ENCODE peak calls at places on chromosomes 13 and 19, in eight cellular contexts. D, J, S, K, M, E, R and B are unnamed samples.
A peak's percentile ranks its signal among the peaks of the same experiment; 100 is the strongest.

GRCh38 chr13:62293081-62293480 is 877.4 kb upstream of the PCDH20 start:
- DNase-seq in D (no peak), J (no peak), E (no peak), M (peak; percentile 14), K (no peak), R (no peak), S (no peak), B (no peak)

GRCh38 chr19:38514812-38515633 is 81.5 kb downstream of the RYR1 start:
- DNase-seq in K (peak; percentile 2), J (peak; percentile 86), M (peak; percentile 83), E (peak; percentile 80), S (peak; percentile 79), R (peak; percentile 59), D (peak; percentile 60), B (peak; percentile 85)

GRCh38 chr13:41056996-41057711 is 4.2 kb upstream of the WBP4 start:
- DNase-seq in M (no peak), E (no peak), S (no peak), J (peak; percentile 40), K (no peak), D (no peak), R (no peak), B (no peak)

GRCh38 chr19:45117666-45118065 is 24.7 kb downstream of the PPP1R37 start:
- DNase-seq in J (no peak), M (no peak), R (peak; percentile 20), K (no peak), E (no peak), S (no peak), D (peak; percentile 45), B (no peak)

GRCh38 chr19:48501961-48502719 is 9.5 kb downstream of the LMTK3 start:
- DNase-seq in M (peak; percentile 99), J (peak; percentile 97), K (no peak), D (peak; percentile 89), R (no peak), S (peak; percentile 78), E (peak; percentile 44), B (peak; percentile 79)

GRCh38 chr19:31449379-31449778 is 100.1 kb upstream of the TSHZ3 start:
- DNase-seq in S (no peak), E (no peak), D (no peak), M (no peak), R (no peak), K (no peak), J (no peak), B (no peak)

GRCh38 chr19:54452626-54453025 is 3.6 kb downstream of the LENG8 start:
- DNase-seq in R (no peak), M (no peak), E (no peak), S (no peak), J (no peak), K (no peak), D (no peak), B (no peak)

GRCh38 chr19:39544201-39544903 is 4.4 kb upstream of the EID2 start:
- DNase-seq in K (no peak), R (no peak), S (no peak), E (no peak), M (no peak), J (no peak), D (no peak), B (no peak)

GRCh38 chr13:93039131-93039530 is 187.5 kb upstream of the GPC6 start:
- DNase-seq in E (no peak), D (no peak), K (no peak), R (no peak), M (no peak), S (no peak), J (no peak), B (no peak)

GRCh38 chr19:45467115-45467455 is 711 bp upstream of the FOSB start:
- DNase-seq in J (peak; percentile 40), S (no peak), D (no peak), K (no peak), M (no peak), E (no peak), R (no peak), B (no peak)

GRCh38 chr13:104286566-104287290 is 1220.5 kb upstream of the SLC10A2 start:
- DNase-seq in K (no peak), D (no peak), R (no peak), S (no peak), E (no peak), M (no peak), J (no peak), B (no peak)

GRCh38 chr13:41502676-41503075 is 45.3 kb downstream of the RGCC start:
- DNase-seq in K (no peak), S (peak; percentile 43), D (no peak), J (no peak), E (no peak), R (no peak), M (no peak), B (no peak)

GRCh38 chr13:80345771-80346510 is 5.0 kb upstream of the SPRY2 start:
- DNase-seq in M (no peak), D (no peak), E (no peak), K (no peak), J (no peak), S (no peak), R (no peak), B (no peak)

GRCh38 chr19:1567116-1567847 is 843 bp downstream of the MEX3D start:
- DNase-seq in M (no peak), D (peak; percentile 36), E (no peak), K (no peak), J (peak; percentile 47), R (no peak), S (no peak), B (peak; percentile 44)

GRCh38 chr13:102405499-102406079 is 3.7 kb upstream of the FGF14 start:
- DNase-seq in J (no peak), K (no peak), S (no peak), M (no peak), D (no peak), R (no peak), E (no peak), B (peak; percentile 42)

GRCh38 chr13:99766641-99767045 is 204.9 kb downstream of the ZIC5 start:
- DNase-seq in E (no peak), K (no peak), S (no peak), D (no peak), R (no peak), M (no peak), J (no peak), B (no peak)

GRCh38 chr13:20209937-20210336 is 17.2 kb upstream of the GJB2 start:
- DNase-seq in M (no peak), E (no peak), R (peak; percentile 25), J (no peak), D (no peak), K (no peak), S (no peak), B (no peak)

GRCh38 chr19:37986048-37986750 is 79.2 kb downstream of the SIPA1L3 start:
- DNase-seq in M (no peak), S (peak; percentile 56), R (no peak), D (no peak), K (no peak), J (no peak), E (no peak), B (no peak)

GRCh38 chr13:49516467-49516866 is 20.7 kb downstream of the PHF11 start:
- DNase-seq in K (no peak), E (peak; percentile 45), M (no peak), S (no peak), R (no peak), J (no peak), D (no peak), B (no peak)

GRCh38 chr13:49512578-49512977 is 16.8 kb downstream of the PHF11 start:
- DNase-seq in E (no peak), S (no peak), J (no peak), K (no peak), R (no peak), M (no peak), D (no peak), B (no peak)

GRCh38 chr13:49521216-49521615 is 25.5 kb downstream of the PHF11 start:
- DNase-seq in E (no peak), J (no peak), M (no peak), D (no peak), R (no peak), S (no peak), K (no peak), B (no peak)

DNA sequence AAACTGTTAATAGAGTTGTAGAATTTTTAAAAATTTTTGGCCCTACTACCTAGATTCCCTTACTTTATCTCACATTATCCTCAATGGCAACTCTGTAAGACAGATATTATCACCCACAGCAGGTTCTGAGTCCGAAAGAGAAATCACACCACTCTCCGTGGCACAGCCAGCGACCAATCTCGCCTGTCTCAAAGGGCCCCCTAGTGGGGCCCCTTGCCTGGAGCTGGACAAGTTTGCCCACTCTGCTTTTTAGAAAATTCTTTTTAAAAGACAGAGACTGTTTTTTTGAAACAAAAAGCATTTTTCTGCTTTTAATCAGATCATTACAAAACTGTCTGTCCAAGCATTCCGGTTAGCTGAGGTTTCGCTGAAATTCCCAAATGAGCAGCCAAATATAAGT is 21.7 kb downstream of the PHF11 start:
- DNase-seq in M (no peak), D (no peak), E (no peak), J (no peak), K (no peak), R (peak; percentile 30), S (no peak), B (peak; percentile 17)
- TF ChIP-seq CTCF in M (peak; percentile 21), D (no peak), E (no peak), J (no peak), K (peak; percentile 47), R (peak; percentile 37), S (peak; percentile 28), B (peak; percentile 36)

DNA sequence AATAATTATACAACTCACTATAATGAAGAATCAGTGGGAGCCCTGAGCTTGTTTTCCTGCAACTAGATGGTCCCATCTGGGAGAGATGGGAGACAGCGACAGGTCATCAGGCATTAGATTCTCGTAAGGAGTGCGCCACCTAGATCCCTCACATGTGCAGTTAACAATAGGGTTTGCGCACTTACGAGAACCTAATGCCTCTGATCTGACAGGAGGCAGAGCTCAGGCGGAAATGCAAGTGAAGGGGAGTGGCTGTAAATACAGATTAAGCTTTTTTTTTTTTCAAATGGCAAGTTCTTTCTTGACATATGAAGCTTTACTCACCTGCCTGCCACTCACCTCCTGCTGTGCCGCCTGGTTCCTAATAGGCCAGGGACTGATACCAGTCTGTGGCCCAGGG is 14.4 kb downstream of the CDC16 start:
- DNase-seq in M (no peak), D (peak; percentile 33), R (no peak), K (no peak), E (no peak), J (no peak), S (no peak), B (no peak)
- TF ChIP-seq CTCF in M (no peak), D (no peak), R (no peak), K (no peak), E (no peak), J (no peak), S (no peak), B (no peak)

GRCh38 chr19:3404324-3405260 is 38.2 kb downstream of the NFIC start:
- DNase-seq in M (no peak), D (peak; percentile 58), K (peak; percentile 81), R (peak; percentile 86), E (peak; percentile 91), S (no peak), J (no peak), B (no peak)
- TF ChIP-seq CTCF in M (no peak), D (no peak), K (no peak), R (no peak), E (no peak), S (no peak), J (no peak), B (no peak)

DNA sequence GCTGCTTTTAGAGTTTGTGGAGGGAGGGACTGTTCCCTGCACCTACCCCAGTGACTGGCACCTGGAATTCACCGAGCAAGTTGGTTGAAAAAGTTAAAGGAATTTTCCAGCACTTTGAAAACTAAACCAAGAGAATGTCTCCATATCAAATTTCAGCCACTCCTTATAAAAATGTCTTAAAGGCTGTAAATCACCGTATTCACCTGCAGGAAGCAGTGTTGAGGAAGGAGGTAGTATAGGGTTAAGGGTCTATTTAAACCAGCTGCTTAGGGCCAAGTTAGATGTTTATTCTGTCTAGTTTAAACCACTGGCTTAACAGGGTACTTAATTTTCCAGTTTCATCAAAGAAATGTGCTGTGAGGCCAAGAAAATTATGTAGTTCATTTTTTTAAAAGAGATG is 3.8 kb upstream of the RAB20 start:
- DNase-seq in D (no peak), K (no peak), M (no peak), R (no peak), E (no peak), S (no peak), J (no peak), B (no peak)
- TF ChIP-seq CTCF in D (no peak), K (peak; percentile 13), M (no peak), R (no peak), E (no peak), S (no peak), J (no peak), B (no peak)